ENCODE peak calls at places on chromosomes 12 and 14, in nine cellular contexts. J is Kasumi-1, B is left colon, V is hepatic stellate cell, C is lower lobe of right lung, A is neuronal stem cell, U is NB4, M is IMR-90, G is SW 1271. W is an unnamed sample.

GRCh38 chr14:61119006-61119405 is 138.0 kb downstream of the SLC38A6 start:
- DNase-seq in J (no peak), B (no peak), V (no peak), C (no peak), A (no peak), U (no peak), M (no peak), G (no peak), W (no peak)

GRCh38 chr12:20520572-20520971 is 152.2 kb downstream of the PDE3A start:
- DNase-seq in J (no peak), B (no peak), V (no peak), C (no peak), A (no peak), U (no peak), M (no peak), G (no peak), W (no peak)

GRCh38 chr12:737117-737739 is 15.2 kb upstream of the WNK1 start:
- DNase-seq in J (no peak), B (no peak), V (no peak), C (no peak), A (no peak), U (no peak), M (no peak), G (no peak), W (no peak)

GRCh38 chr12:91778938-91779400 is 366.7 kb downstream of the BTG1 start:
- DNase-seq in J (no peak), B (peak; percentile 33), V (peak; percentile 36), C (no peak), A (no peak), U (peak; percentile 82), M (peak; percentile 88), G (peak; percentile 83), W (no peak)

GRCh38 chr12:106070147-106070546 is 68.6 kb downstream of the NUAK1 start:
- DNase-seq in J (no peak), B (no peak), V (no peak), C (no peak), A (no peak), U (no peak), M (no peak), G (no peak), W (no peak)

GRCh38 chr12:124952801-124953200 is 36.1 kb downstream of the DHX37 start:
- DNase-seq in J (no peak), B (no peak), V (no peak), C (no peak), A (no peak), U (no peak), M (no peak), G (no peak), W (no peak)

GRCh38 chr12:12236896-12237295 is 29.9 kb downstream of the LRP6 start:
- DNase-seq in J (no peak), B (no peak), V (no peak), C (no peak), A (no peak), U (no peak), M (no peak), G (no peak), W (no peak)

GRCh38 chr12:14264316-14264715 is 101.2 kb upstream of the ATF7IP start:
- DNase-seq in J (no peak), B (no peak), V (no peak), C (no peak), A (no peak), U (no peak), M (peak; percentile 31), G (no peak), W (no peak)

GRCh38 chr12:51827925-51828818 is 20.3 kb downstream of the FIGNL2 start:
- DNase-seq in J (no peak), B (peak; percentile 74), V (no peak), C (peak; percentile 63), A (no peak), U (peak; percentile 44), M (peak; percentile 64), G (no peak), W (peak; percentile 1)

GRCh38 chr14:91647817-91648216 is 84.1 kb downstream of the CATSPERB start:
- DNase-seq in J (no peak), B (no peak), V (no peak), C (no peak), A (no peak), U (no peak), M (no peak), G (no peak), W (no peak)

GRCh38 chr14:50666772-50667490 is 1.2 kb downstream of the SAV1 start:
- DNase-seq in J (no peak), B (no peak), V (no peak), C (no peak), A (peak; percentile 30), U (peak; percentile 55), M (peak; percentile 73), G (peak; percentile 32), W (peak; percentile 45)

GRCh38 chr12:25792031-25792430 is 166.5 kb upstream of the RASSF8 start:
- DNase-seq in J (no peak), B (no peak), V (no peak), C (no peak), A (no peak), U (no peak), M (no peak), G (no peak), W (no peak)

GRCh38 chr14:24741871-24742270 is 107.9 kb upstream of the GZMB start:
- DNase-seq in J (peak; percentile 10), B (no peak), V (no peak), C (no peak), A (no peak), U (no peak), M (peak; percentile 15), G (no peak), W (no peak)

GRCh38 chr14:88682495-88683114 is 110.1 kb downstream of the EML5 start:
- DNase-seq in J (no peak), B (no peak), V (no peak), C (no peak), A (no peak), U (no peak), M (no peak), G (no peak), W (no peak)

GRCh38 chr12:24960222-24960855 is 11.4 kb upstream of the BCAT1 start:
- DNase-seq in J (peak; percentile 74), B (no peak), V (peak; percentile 51), C (no peak), A (no peak), U (peak; percentile 80), M (peak; percentile 72), G (no peak), W (no peak)

GRCh38 chr12:113071427-113072112 is 15.0 kb downstream of the DTX1 start:
- DNase-seq in J (no peak), B (no peak), V (no peak), C (no peak), A (no peak), U (no peak), M (no peak), G (no peak), W (no peak)

GRCh38 chr12:6141048-6141447 is 16.6 kb upstream of the VWF start:
- DNase-seq in J (peak; percentile 11), B (no peak), V (peak; percentile 40), C (no peak), A (no peak), U (peak; percentile 91), M (peak; percentile 70), G (no peak), W (peak; percentile 36)

GRCh38 chr14:105217764-105218163 is 30.6 kb upstream of the BTBD6 start:
- DNase-seq in J (no peak), B (no peak), V (no peak), C (peak; percentile 90), A (no peak), U (no peak), M (no peak), G (no peak), W (no peak)

GRCh38 chr12:105262461-105263184 is 26.6 kb upstream of the APPL2 start:
- DNase-seq in J (no peak), B (no peak), V (no peak), C (no peak), A (no peak), U (no peak), M (no peak), G (no peak), W (no peak)

GRCh38 chr12:110796952-110797351 is 49.8 kb upstream of the CCDC63 start:
- DNase-seq in J (no peak), B (no peak), V (no peak), C (no peak), A (no peak), U (no peak), M (no peak), G (no peak), W (no peak)

GRCh38 chr12:49347307-49348237 is 884 bp downstream of the DNAJC22 start:
- DNase-seq in J (peak; percentile 13), B (peak; percentile 94), V (peak; percentile 96), C (peak; percentile 76), A (peak; percentile 76), U (peak; percentile 74), M (peak; percentile 89), G (no peak), W (no peak)

GRCh38 chr12:45909041-45909713 is 81.2 kb downstream of the SCAF11 start:
- DNase-seq in J (no peak), B (no peak), V (no peak), C (no peak), A (no peak), U (no peak), M (peak; percentile 78), G (no peak), W (no peak)

GRCh38 chr14:78170203-78170602 is at the start of gene NRXN3:
- DNase-seq in J (no peak), B (no peak), V (no peak), C (no peak), A (peak; percentile 62), U (no peak), M (no peak), G (no peak), W (no peak)

GRCh38 chr14:104882325-104882973 is 17.4 kb downstream of the CEP170B start:
- DNase-seq in J (no peak), B (peak; percentile 84), V (no peak), C (peak; percentile 82), A (no peak), U (peak; percentile 67), M (no peak), G (no peak), W (no peak)

GRCh38 chr14:59919582-59920377 is at the start of gene LRRC9:
- DNase-seq in J (no peak), B (peak; percentile 25), V (peak; percentile 9), C (peak; percentile 58), A (peak; percentile 87), U (peak; percentile 17), M (no peak), G (no peak), W (no peak)

GRCh38 chr12:72036393-72036792 is 97.7 kb downstream of the TPH2 start:
- DNase-seq in J (no peak), B (no peak), V (no peak), C (no peak), A (no peak), U (no peak), M (no peak), G (no peak), W (no peak)

GRCh38 chr12:51246254-51246853 is 7.7 kb downstream of the DAZAP2 start:
- DNase-seq in J (peak; percentile 94), B (no peak), V (peak; percentile 61), C (no peak), A (no peak), U (peak; percentile 94), M (peak; percentile 68), G (no peak), W (peak; percentile 91)

GRCh38 chr14:93090826-93091583 is 24.7 kb downstream of the ITPK1 start:
- DNase-seq in J (no peak), B (no peak), V (no peak), C (no peak), A (no peak), U (no peak), M (no peak), G (no peak), W (no peak)

GRCh38 chr14:100665518-100666032 is 61.1 kb upstream of the DLK1 start:
- DNase-seq in J (no peak), B (peak; percentile 78), V (no peak), C (no peak), A (no peak), U (no peak), M (no peak), G (no peak), W (no peak)

GRCh38 chr12:122860854-122861585 is 25.8 kb downstream of the HIP1R start:
- DNase-seq in J (no peak), B (no peak), V (no peak), C (peak; percentile 48), A (no peak), U (no peak), M (no peak), G (no peak), W (no peak)

GRCh38 chr14:100547633-100548294 is 39.5 kb downstream of the BEGAIN start:
- DNase-seq in J (peak; percentile 94), B (peak; percentile 86), V (peak; percentile 60), C (peak; percentile 87), A (no peak), U (peak; percentile 90), M (peak; percentile 21), G (no peak), W (peak; percentile 84)